ENCODE peak calls at places on chromosomes 5 and 9, in five cellular contexts. Q is suprapubic skin, R is fibroblast of lung, V is colonic mucosa, L is tibial nerve. P is an unnamed sample.

GRCh38 chr5:138491669-138492551 is 26.6 kb downstream of the EGR1 start:
- DNase-seq in L (peak; percentile 78), R (peak; percentile 93), V (peak; percentile 89), Q (peak; percentile 93), P (peak; percentile 66)

GRCh38 chr9:34715639-34716215 is 5.8 kb upstream of the CCL21 start:
- DNase-seq in Q (no peak), V (no peak), R (no peak), L (no peak), P (no peak)

GRCh38 chr9:107518037-107518786 is 28.6 kb upstream of the KLF4 start:
- DNase-seq in V (no peak), L (no peak), Q (no peak), R (no peak), P (no peak)

GRCh38 chr9:34437006-34437925 is 21.1 kb downstream of the FAM219A start:
- DNase-seq in V (peak; percentile 65), R (peak; percentile 65), Q (no peak), L (peak; percentile 26), P (no peak)

GRCh38 chr5:149550267-149550582 is 1.0 kb downstream of the CSNK1A1 start:
- DNase-seq in Q (no peak), V (no peak), R (peak; percentile 76), L (no peak), P (peak; percentile 7)

GRCh38 chr9:131476777-131477345 is 25.9 kb upstream of the POMT1 start:
- DNase-seq in Q (peak; percentile 58), L (no peak), V (no peak), R (no peak), P (no peak)

GRCh38 chr9:69324549-69325401 is at the start of gene ENTREP1:
- DNase-seq in V (peak; percentile 67), Q (peak; percentile 69), R (peak; percentile 60), L (no peak), P (no peak)

GRCh38 chr5:4584982-4585381 is 555.1 kb upstream of the ADAMTS16 start:
- DNase-seq in R (peak; percentile 97), V (no peak), L (no peak), Q (no peak), P (no peak)

GRCh38 chr5:63916786-63917185 is 45.5 kb downstream of the HTR1A start:
- DNase-seq in Q (no peak), V (no peak), R (peak; percentile 7), L (no peak), P (no peak)

GRCh38 chr9:125495137-125496119 is 211.6 kb downstream of the MAPKAP1 start:
- DNase-seq in R (peak; percentile 36), L (no peak), Q (no peak), V (no peak), P (no peak)

GRCh38 chr5:150422758-150423157 is 10.0 kb upstream of the CD74 start:
- DNase-seq in R (no peak), L (no peak), Q (no peak), V (no peak), P (no peak)

GRCh38 chr9:84669293-84670105 is at the start of gene NTRK2:
- DNase-seq in R (peak; percentile 46), L (peak; percentile 35), V (peak; percentile 18), Q (no peak), P (no peak)

GRCh38 chr9:18909140-18910018 is 123.6 kb downstream of the SAXO1 start:
- DNase-seq in Q (no peak), V (no peak), R (no peak), L (no peak), P (no peak)

GRCh38 chr5:4862500-4862899 is 277.6 kb upstream of the ADAMTS16 start:
- DNase-seq in R (peak; percentile 49), Q (no peak), V (no peak), L (no peak), P (no peak)

GRCh38 chr9:136765041-136765440 is 723 bp upstream of the LCN15 start:
- DNase-seq in V (no peak), L (no peak), Q (no peak), R (no peak), P (no peak)

GRCh38 chr9:121782514-121783110 is 131.2 kb downstream of the DAB2IP start:
- DNase-seq in Q (no peak), R (no peak), V (no peak), L (no peak), P (no peak)

GRCh38 chr5:62506659-62507460 is 71.8 kb upstream of the LRRC70 start:
- DNase-seq in R (peak; percentile 3), Q (no peak), V (no peak), L (no peak), P (no peak)

GRCh38 chr5:144800169-144800568 is 629.5 kb downstream of the KCTD16 start:
- DNase-seq in L (no peak), V (no peak), R (no peak), Q (no peak), P (no peak)

GRCh38 chr5:3118321-3118720 is 366.8 kb upstream of the IRX2 start:
- DNase-seq in L (no peak), Q (no peak), R (no peak), V (no peak), P (no peak)

GRCh38 chr5:180122875-180123274 is 51.3 kb upstream of the RNF130 start:
- DNase-seq in Q (no peak), R (no peak), V (no peak), L (no peak), P (no peak)
- H3K36me3 ChIP-seq in Q (no peaks in the 10 kb centered on the region), R (no peaks in the 10 kb centered on the region), V (no peaks in the 10 kb centered on the region), L (no peaks in the 10 kb centered on the region), P (no peaks in the 10 kb centered on the region)

GRCh38 chr5:147853372-147853987 is 22.0 kb upstream of the SPINK1 start:
- DNase-seq in L (no peak), R (no peak), Q (no peak), V (no peak), P (no peak)
- H3K4me1 ChIP-seq in L (no peaks in the 10 kb centered on the region), R (no peaks in the 10 kb centered on the region), Q (no peaks in the 10 kb centered on the region), V (no peaks in the 10 kb centered on the region), P (no peaks in the 10 kb centered on the region)

GRCh38 chr5:16679198-16679597 is 62.4 kb upstream of the RETREG1 start:
- DNase-seq in L (no peak), V (no peak), Q (no peak), R (no peak), P (no peak)

GRCh38 chr5:16674750-16675149 is 58.0 kb upstream of the RETREG1 start:
- DNase-seq in V (no peak), R (no peak), L (no peak), Q (no peak), P (no peak)

GRCh38 chr5:16679863-16680262 is 63.1 kb upstream of the RETREG1 start:
- DNase-seq in R (no peak), V (no peak), L (no peak), Q (no peak), P (no peak)

GRCh38 chr5:16673241-16673998 is 56.6 kb upstream of the RETREG1 start:
- DNase-seq in Q (no peak), V (no peak), L (no peak), R (no peak), P (peak; percentile 34)

GRCh38 chr5:16675747-16676255 is 59.0 kb upstream of the RETREG1 start:
- DNase-seq in R (no peak), Q (no peak), V (no peak), L (no peak), P (no peak)
- H3K36me3 ChIP-seq in R (peaks cover 15% of the 10 kb centered on the region), Q (peaks cover 75% of the 10 kb centered on the region), V (peaks cover 5% of the 10 kb centered on the region), L (no peaks in the 10 kb centered on the region), P (no peaks in the 10 kb centered on the region)

GRCh38 chr9:87067426-87067825 is 120.1 kb upstream of the GAS1 start:
- DNase-seq in V (no peak), Q (no peak), L (no peak), R (no peak), P (no peak)

GRCh38 chr9:87070331-87070730 is 123.0 kb upstream of the GAS1 start:
- DNase-seq in R (no peak), V (no peak), Q (no peak), L (no peak), P (no peak)

GRCh38 chr9:87069690-87070089 is 122.4 kb upstream of the GAS1 start:
- DNase-seq in Q (no peak), L (no peak), V (no peak), R (no peak), P (no peak)

GRCh38 chr9:87065981-87066380 is 118.7 kb upstream of the GAS1 start:
- DNase-seq in R (no peak), V (no peak), Q (no peak), L (no peak), P (no peak)

GRCh38 chr9:87068177-87068845 is 121.0 kb upstream of the GAS1 start:
- DNase-seq in V (no peak), L (no peak), R (no peak), Q (no peak), P (no peak)
- H3K4me1 ChIP-seq in V (no peaks in the 10 kb centered on the region), L (no peaks in the 10 kb centered on the region), R (no peaks in the 10 kb centered on the region), Q (peaks cover 9% of the 10 kb centered on the region), P (no peaks in the 10 kb centered on the region)

GRCh38 chr9:112863781-112864180 is 26.9 kb downstream of the SLC46A2 start:
- DNase-seq in V (no peak), L (no peak), R (no peak), Q (no peak), P (no peak)
- H3K36me3 ChIP-seq in V (no peaks in the 10 kb centered on the region), L (no peaks in the 10 kb centered on the region), R (no peaks in the 10 kb centered on the region), Q (peaks cover 10% of the 10 kb centered on the region), P (peaks cover 16% of the 10 kb centered on the region)

DNA sequence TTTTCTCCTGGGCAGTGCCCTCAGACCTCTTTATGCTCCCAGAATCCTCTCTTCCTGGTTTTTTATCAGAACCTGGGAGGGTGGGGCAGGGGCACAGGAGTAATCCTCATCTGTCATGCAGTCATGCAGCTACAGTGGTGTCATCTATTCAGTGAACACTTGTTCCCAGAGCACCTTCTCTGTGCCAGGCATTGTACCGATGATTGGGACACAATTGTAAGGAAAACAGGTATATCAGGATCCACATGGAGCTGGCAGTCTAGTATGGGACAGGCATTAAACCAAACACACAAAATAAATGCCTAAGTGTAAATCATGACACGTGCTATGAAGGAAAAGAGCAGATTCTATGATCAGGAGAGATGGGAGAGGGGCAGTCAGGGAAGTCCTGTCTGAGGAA is 21.5 kb upstream of the IDNK start:
- DNase-seq in R (no peak), Q (no peak), V (no peak), L (no peak), P (no peak)
- H3K4me1 ChIP-seq in R (no peaks in the 10 kb centered on the region), Q (no peaks in the 10 kb centered on the region), V (no peaks in the 10 kb centered on the region), L (no peaks in the 10 kb centered on the region), P (no peaks in the 10 kb centered on the region)

P was measured in naive thymus-derived CD4-positive, alpha-beta T cell.